ENCODE peak calls at places on chromosomes 11 and 22, in eight cellular contexts. C, O, E, Z, G, S, Y and I are unnamed samples.

GRCh38 chr11:29676993-29677392 is 339.8 kb downstream of the KCNA4 start:
- DNase-seq in Z (no peak), Y (no peak), S (no peak), G (no peak), E (no peak), C (no peak), O (no peak), I (no peak)

GRCh38 chr22:34105461-34106062 is 185.3 kb upstream of the LARGE1 start:
- DNase-seq in Z (peak), C (no peak), E (peak), Y (peak), S (no peak), O (peak), G (no peak), I (peak)

GRCh38 chr22:42376721-42377177 is 55.5 kb downstream of the NFAM1 start:
- DNase-seq in C (no peak), Y (peak), Z (peak), E (peak), S (no peak), G (no peak), O (no peak), I (peak)

GRCh38 chr11:119108151-119108856 is 1.2 kb downstream of the C2CD2L start:
- DNase-seq in Z (no peak), Y (no peak), C (no peak), G (no peak), O (no peak), E (peak), S (no peak), I (no peak)

GRCh38 chr22:24289138-24289537 is 18.5 kb downstream of the SPECC1L start:
- DNase-seq in O (no peak), Y (no peak), E (no peak), G (no peak), Z (no peak), C (no peak), S (no peak), I (no peak)

GRCh38 chr11:69949327-69949726 is 128.8 kb upstream of the ANO1 start:
- DNase-seq in E (peak), Y (peak), G (no peak), O (no peak), Z (no peak), C (no peak), S (no peak), I (no peak)

GRCh38 chr11:134244593-134244992 is 8.6 kb downstream of the THYN1 start:
- DNase-seq in E (peak), S (no peak), Z (no peak), C (no peak), Y (no peak), G (peak), O (no peak), I (no peak)

GRCh38 chr22:29380856-29381255 is 7.5 kb downstream of the AP1B1 start:
- DNase-seq in C (no peak), S (no peak), O (no peak), E (no peak), Y (no peak), G (no peak), Z (no peak), I (no peak)

GRCh38 chr11:116225784-116226410 is 546.9 kb downstream of the BUD13 start:
- DNase-seq in S (no peak), E (no peak), C (no peak), Y (no peak), Z (no peak), O (no peak), G (no peak), I (no peak)

GRCh38 chr11:1557904-1558831 is 13.9 kb downstream of the DUSP8 start:
- DNase-seq in Y (peak), G (no peak), Z (no peak), O (no peak), C (no peak), S (no peak), E (peak), I (peak)

GRCh38 chr11:1753426-1754305 is 3.3 kb upstream of the IFITM10 start:
- DNase-seq in S (no peak), Y (peak), G (no peak), C (no peak), E (no peak), Z (no peak), O (no peak), I (no peak)

GRCh38 chr11:101620026-101620425 is 36.2 kb upstream of the TRPC6 start:
- DNase-seq in G (no peak), S (no peak), Z (no peak), Y (no peak), C (no peak), O (no peak), E (no peak), I (no peak)

GRCh38 chr22:36331912-36332622 is 55.7 kb downstream of the MYH9 start:
- DNase-seq in S (no peak), C (peak), Z (no peak), Y (peak), G (peak), E (peak), O (peak), I (peak)

GRCh38 chr22:50694099-50694498 is 21.5 kb downstream of the SHANK3 start:
- DNase-seq in E (no peak), C (no peak), G (no peak), S (no peak), Z (no peak), O (no peak), Y (no peak), I (no peak)

GRCh38 chr11:91078221-91078620 is 855.4 kb upstream of the CHORDC1 start:
- DNase-seq in S (no peak), C (no peak), Z (no peak), Y (no peak), G (no peak), O (no peak), E (no peak), I (no peak)

GRCh38 chr11:131423715-131424114 is 53.3 kb downstream of the NTM start:
- DNase-seq in E (peak), Z (no peak), C (no peak), G (no peak), S (no peak), Y (no peak), O (no peak), I (no peak)

GRCh38 chr11:78941226-78941851 is 366.7 kb upstream of the NARS2 start:
- DNase-seq in O (no peak), S (no peak), E (no peak), C (no peak), G (no peak), Z (no peak), Y (no peak), I (no peak)

GRCh38 chr22:45554040-45554406 is 51.3 kb downstream of the FBLN1 start:
- DNase-seq in Z (no peak), E (no peak), C (no peak), S (no peak), Y (no peak), O (no peak), G (no peak), I (no peak)

GRCh38 chr11:60334005-60334620 is 7.1 kb downstream of the MS4A6E start:
- DNase-seq in S (peak), O (peak), Y (peak), C (peak), Z (no peak), G (peak), E (peak), I (no peak)

GRCh38 chr22:49103314-49104052 is 724.2 kb downstream of the BRD1 start:
- DNase-seq in Z (no peak), G (no peak), C (no peak), E (no peak), Y (no peak), O (no peak), S (no peak), I (peak)

GRCh38 chr11:59413646-59414045 is 12.6 kb downstream of the OR5A2 start:
- DNase-seq in S (no peak), Z (no peak), O (no peak), E (no peak), C (no peak), G (no peak), Y (no peak), I (no peak)

GRCh38 chr11:12715941-12716340 is 41.7 kb downstream of the TEAD1 start:
- DNase-seq in Z (no peak), E (no peak), O (no peak), S (no peak), C (no peak), G (no peak), Y (peak), I (no peak)

GRCh38 chr22:39215430-39216142 is 29.2 kb downstream of the PDGFB start:
- DNase-seq in C (no peak), O (no peak), Z (no peak), G (peak), S (no peak), Y (peak), E (no peak), I (peak)

GRCh38 chr22:39081557-39081956 is 4.5 kb downstream of the APOBEC3G start:
- DNase-seq in O (no peak), C (no peak), S (no peak), E (no peak), G (no peak), Z (no peak), Y (no peak), I (no peak)

GRCh38 chr22:43889366-43890253 is 2.2 kb downstream of the PNPLA5 start:
- DNase-seq in Y (no peak), C (no peak), O (no peak), S (no peak), E (no peak), Z (no peak), G (no peak), I (peak)

GRCh38 chr11:97015327-97015726 is 625.5 kb downstream of the JRKL start:
- DNase-seq in E (no peak), Y (no peak), Z (no peak), S (no peak), O (no peak), G (no peak), C (no peak), I (no peak)

GRCh38 chr22:45318558-45319318 is 9.0 kb downstream of the FAM118A start:
- DNase-seq in O (peak), G (peak), E (no peak), Z (no peak), S (no peak), C (peak), Y (no peak), I (no peak)

GRCh38 chr11:62402226-62402625 is 16.6 kb upstream of the SCGB1A1 start:
- DNase-seq in Z (no peak), C (no peak), O (peak), Y (peak), G (peak), S (no peak), E (no peak), I (peak)

GRCh38 chr22:36406721-36407120 is 19.0 kb upstream of the MYH9 start:
- DNase-seq in E (no peak), Z (no peak), O (no peak), G (no peak), S (no peak), Y (no peak), C (no peak), I (no peak)

GRCh38 chr11:75163917-75164316 is 13.0 kb downstream of the SLCO2B1 start:
- DNase-seq in Z (no peak), G (no peak), S (no peak), E (no peak), Y (no peak), O (no peak), C (no peak), I (no peak)

GRCh38 chr11:23765862-23766261 is 731.0 kb upstream of the LUZP2 start:
- DNase-seq in G (no peak), E (no peak), Y (no peak), C (no peak), S (no peak), O (no peak), Z (no peak), I (no peak)

GRCh38 chr11:62144641-62145255 is 20.9 kb downstream of the INCENP start:
- DNase-seq in O (no peak), C (no peak), Y (no peak), E (no peak), Z (no peak), G (no peak), S (no peak), I (no peak)

GRCh38 chr11:122900803-122901202 is 18.2 kb downstream of the JHY start:
- DNase-seq in C (no peak), S (no peak), Y (no peak), O (no peak), G (no peak), E (no peak), Z (no peak), I (no peak)